ENCODE peak calls at places on chromosome 20, in four cellular contexts. Q is CD8-positive, alpha-beta memory T cell; V is effector memory CD4-positive, alpha-beta T cell; J is SJSA1. O is an unnamed sample. For H3K4me1, the result is how much of the 10 kb centered on the place peaks cover.

GRCh38 chr20:41258489-41258888 is 59.0 kb downstream of the ZHX3 start:
- DNase-seq in J (no peak), V (no peak), Q (no peak), O (no peak)

GRCh38 chr20:38905375-38905774 is 20.8 kb upstream of the FAM83D start:
- DNase-seq in J (no peak), Q (no peak), V (no peak), O (peak)

GRCh38 chr20:54204063-54204462 is 3.8 kb upstream of the PFDN4 start:
- DNase-seq in J (no peak), Q (no peak), V (no peak), O (no peak)

GRCh38 chr20:41293269-41294037 is 24.1 kb downstream of the ZHX3 start:
- DNase-seq in Q (no peak), J (no peak), V (no peak), O (no peak)

GRCh38 chr20:58514321-58515239 is 619 bp downstream of the APCDD1L start:
- DNase-seq in Q (no peak), V (no peak), J (peak), O (no peak)

GRCh38 chr20:1909097-1909496 is 13.9 kb downstream of the SIRPA start:
- DNase-seq in Q (no peak), V (no peak), J (no peak), O (no peak)

GRCh38 chr20:25195962-25196700 is 619 bp downstream of the ENTPD6 start:
- DNase-seq in J (no peak), Q (peak), V (no peak), O (peak)

GRCh38 chr20:38112249-38112942 is 52.7 kb downstream of the TGM2 start:
- DNase-seq in J (peak), Q (no peak), V (no peak), O (no peak)

GRCh38 chr20:40046703-40047102 is 642.3 kb downstream of the MAFB start:
- DNase-seq in Q (no peak), J (no peak), V (no peak), O (no peak)

GRCh38 chr20:25580711-25581110 is 4.6 kb downstream of the NINL start:
- DNase-seq in J (no peak), Q (no peak), V (no peak), O (peak)

GRCh38 chr20:44053046-44053445 is 133.9 kb downstream of the JPH2 start:
- DNase-seq in J (no peak), V (no peak), Q (no peak), O (no peak)

GRCh38 chr20:8557711-8558110 is 425.6 kb downstream of the PLCB1 start:
- DNase-seq in Q (no peak), J (no peak), V (no peak), O (no peak)

GRCh38 chr20:4013041-4013440 is 2.3 kb downstream of the RNF24 start:
- DNase-seq in Q (no peak), J (no peak), V (no peak), O (no peak)

GRCh38 chr20:10218536-10219451 is at the start of gene SNAP25:
- DNase-seq in Q (peak), V (peak), J (peak), O (peak)

GRCh38 chr20:62817975-62818591 is 1.2 kb downstream of the COL9A3 start:
- DNase-seq in Q (no peak), V (no peak), J (no peak), O (no peak)

GRCh38 chr20:62818592-62819493 is 2.0 kb downstream of the COL9A3 start:
- DNase-seq in Q (no peak), J (no peak), V (no peak), O (no peak)

GRCh38 chr20:62816031-62816878 is 595 bp upstream of the COL9A3 start:
- DNase-seq in Q (no peak), J (no peak), V (no peak), O (no peak)

GRCh38 chr20:62815066-62815991 is 1.5 kb upstream of the COL9A3 start:
- DNase-seq in J (no peak), Q (no peak), V (no peak), O (peak)

GRCh38 chr20:62816879-62817873 is at the start of gene COL9A3:
- DNase-seq in Q (no peak), V (no peak), J (no peak), O (no peak)
- H3K4me1 ChIP-seq in Q (under half), V (under half), J (under half), O (under half)

GRCh38 chr20:23705895-23706294 is 17.1 kb upstream of the CST4 start:
- DNase-seq in V (no peak), J (no peak), Q (no peak), O (no peak)

GRCh38 chr20:23702021-23702420 is 13.2 kb upstream of the CST4 start:
- DNase-seq in V (no peak), J (no peak), Q (no peak), O (no peak)

GRCh38 chr20:23697947-23698346 is 9.1 kb upstream of the CST4 start:
- DNase-seq in V (no peak), Q (no peak), J (no peak), O (no peak)

DNA sequence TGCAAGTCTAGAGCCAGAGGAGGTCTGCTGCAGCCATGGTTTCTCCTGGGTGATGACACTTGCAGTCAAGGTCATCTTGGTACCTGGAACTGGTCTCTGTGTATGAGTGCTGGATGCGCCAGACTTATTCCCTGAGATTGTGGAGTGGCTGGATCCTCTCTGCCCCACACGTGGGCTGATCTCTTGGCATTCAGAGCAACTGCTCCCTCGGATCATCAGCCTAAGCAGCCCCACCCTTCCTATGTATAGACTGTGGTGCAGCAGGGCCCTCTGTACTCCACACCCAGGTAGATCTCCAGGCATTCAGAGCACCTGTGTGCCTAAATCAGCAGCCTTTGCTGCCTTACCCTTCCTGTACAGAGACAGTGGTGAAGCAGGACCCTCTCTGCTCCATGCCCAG is 12.1 kb upstream of the CST4 start:
- DNase-seq in V (no peak), Q (no peak), J (no peak), O (no peak)
- H3K4me3 ChIP-seq in V (no peak), Q (no peak), J (no peak), O (no peak)

DNA sequence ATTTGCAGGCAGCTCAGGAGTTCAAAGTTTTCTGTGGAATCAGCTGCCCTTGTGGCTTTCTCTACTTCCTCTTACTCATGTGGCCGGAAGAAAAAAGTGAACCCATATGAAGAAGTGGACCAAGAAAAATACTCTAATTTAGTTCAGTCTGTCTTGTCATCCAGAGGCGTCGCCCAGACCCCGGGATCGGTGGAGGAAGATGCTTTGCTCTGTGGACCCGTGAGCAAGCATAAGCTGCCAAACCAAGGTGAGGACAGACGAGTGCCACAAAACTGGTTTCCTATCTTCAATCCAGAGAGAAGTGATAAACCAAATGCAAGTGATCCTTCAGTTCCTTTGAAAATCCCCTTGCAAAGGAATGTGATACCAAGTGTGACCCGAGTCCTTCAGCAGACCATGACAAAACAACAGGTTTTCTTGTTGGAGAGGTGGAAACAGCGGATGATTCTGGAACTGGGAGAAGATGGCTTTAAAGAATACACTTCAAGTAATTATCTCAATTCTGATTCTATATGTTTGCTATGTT is 1.1 kb downstream of the MGME1 start:
- DNase-seq in Q (peak), V (peak), J (peak), O (peak)
- H3K4me1 ChIP-seq in Q (under half), V (under half), J (under half), O (under half)

GRCh38 chr20:32017711-32018251 is 7.5 kb downstream of the CCM2L start:
- DNase-seq in Q (peak), J (no peak), V (no peak), O (peak)
- H3K4me3 ChIP-seq in Q (no peak), J (no peak), V (peak), O (no peak)

DNA sequence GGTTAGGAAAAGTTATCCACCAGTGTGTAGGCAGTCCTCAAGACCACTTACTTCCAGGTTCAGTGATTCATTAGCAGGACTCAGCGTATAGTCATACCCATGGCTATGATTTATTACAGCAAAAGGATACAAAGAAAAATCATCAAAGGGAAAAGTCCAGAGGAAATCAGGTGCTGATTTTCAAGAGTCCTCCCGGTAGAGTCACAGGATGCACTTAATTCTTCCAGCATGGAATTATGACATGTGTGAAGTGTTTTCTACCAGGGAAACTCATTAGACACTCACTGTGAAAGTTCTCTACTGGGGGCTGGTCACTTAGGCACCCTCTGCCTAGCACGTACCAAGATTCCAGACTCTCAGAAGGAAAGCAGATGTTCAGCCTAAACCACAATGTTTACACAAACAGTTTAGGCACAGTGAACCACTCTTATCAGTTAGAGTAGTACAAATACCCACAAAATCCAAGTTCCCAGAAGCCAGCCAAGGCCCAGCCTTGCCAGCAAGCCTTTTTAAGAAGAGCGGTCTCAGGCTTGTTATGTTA is 10.2 kb downstream of the WFDC3 start:
- DNase-seq in Q (no peak), J (no peak), V (no peak), O (peak)
- H3K4me1 ChIP-seq in Q (under half), J (half or more), V (under half), O (half or more)

GRCh38 chr20:60088236-60088635 is 130.0 kb downstream of the CDH26 start:
- DNase-seq in J (no peak), Q (no peak), V (no peak), O (no peak)

GRCh38 chr20:60091284-60091683 is 133.1 kb downstream of the CDH26 start:
- DNase-seq in J (no peak), V (no peak), Q (no peak), O (no peak)

GRCh38 chr20:60087563-60088105 is 129.4 kb downstream of the CDH26 start:
- DNase-seq in V (no peak), Q (no peak), J (no peak), O (no peak)

GRCh38 chr20:60085551-60086132 is 127.4 kb downstream of the CDH26 start:
- DNase-seq in V (no peak), J (no peak), Q (no peak), O (no peak)

DNA sequence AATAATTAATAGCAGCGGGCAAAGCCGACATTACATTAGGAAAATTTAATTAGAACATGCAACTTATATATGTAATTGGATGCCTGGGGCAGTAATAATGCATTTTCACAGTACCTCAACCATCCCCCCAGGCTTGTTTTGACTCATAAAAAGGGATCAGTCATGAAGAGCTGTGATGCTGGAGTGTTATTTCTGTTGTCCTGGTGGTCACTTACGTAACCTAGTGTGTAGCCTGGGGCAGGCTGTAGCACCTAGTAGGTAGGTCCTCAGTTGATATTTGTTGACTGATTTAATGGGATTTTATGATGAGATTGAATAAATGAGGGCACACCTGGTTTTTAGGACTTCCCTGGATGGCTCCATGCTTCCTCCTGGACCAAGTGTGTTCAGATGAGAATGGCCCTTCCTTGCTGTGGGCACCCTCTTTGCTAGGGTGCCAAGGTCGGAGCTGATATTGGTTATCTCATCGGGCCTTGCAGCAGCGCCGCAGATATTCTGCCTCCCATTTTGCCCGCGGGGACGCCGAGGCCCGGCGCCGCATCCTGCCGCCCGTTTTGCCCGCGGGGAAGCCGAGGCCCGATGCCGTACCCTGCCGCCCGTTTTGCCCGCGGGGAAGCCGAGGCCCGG is 128.8 kb downstream of the CDH26 start:
- DNase-seq in J (no peak), Q (no peak), V (no peak), O (no peak)
- H3K4me3 ChIP-seq in J (no peak), Q (no peak), V (no peak), O (no peak)

O was measured in PC-3.